ENCODE peak calls at places on chromosomes 6 and 20, in five cellular contexts. S is stimulated activated CD4-positive, alpha-beta T cell treated with anti-CD3 and anti-CD28 coated beads, Interleukin-2, amount 100 ng/mL, for 24 hours; U is myocyte; X is NCI-H1436; I is hypothalamus. C is an unnamed sample.

GRCh38 chr6:4426916-4427315 is 291.5 kb upstream of the ECI2 start:
- DNase-seq in S (no peak), U (no peak), X (no peak), I (no peak), C (no peak)

GRCh38 chr6:69784595-69785377 is 12.0 kb downstream of the LMBRD1 start:
- DNase-seq in S (no peak), U (no peak), X (no peak), I (no peak), C (no peak)

GRCh38 chr6:130136803-130137202 is 85.9 kb downstream of the SAMD3 start:
- DNase-seq in S (no peak), U (no peak), X (no peak), I (no peak), C (no peak)

GRCh38 chr6:111812080-111813038 is 60.9 kb downstream of the FYN start:
- DNase-seq in S (no peak), U (no peak), X (no peak), I (no peak), C (no peak)

GRCh38 chr6:43763133-43763797 is 6.7 kb upstream of the VEGFA start:
- DNase-seq in S (no peak), U (no peak), X (no peak), I (no peak), C (no peak)

GRCh38 chr20:5118220-5119142 is 1.3 kb downstream of the PCNA start:
- DNase-seq in S (no peak), U (no peak), X (no peak), I (no peak), C (no peak)

GRCh38 chr6:138218449-138218848 is at the start of gene PBOV1:
- DNase-seq in S (no peak), U (no peak), X (no peak), I (no peak), C (no peak)

GRCh38 chr20:34747479-34747878 is 43.3 kb downstream of the TP53INP2 start:
- DNase-seq in S (no peak), U (no peak), X (no peak), I (no peak), C (no peak)

GRCh38 chr6:106609699-106610098 is 19.6 kb downstream of the RTN4IP1 start:
- DNase-seq in S (no peak), U (peak; percentile 46), X (peak; percentile 33), I (no peak), C (peak; percentile 36)

GRCh38 chr6:13472976-13473645 is 14.3 kb downstream of the GFOD1 start:
- DNase-seq in S (no peak), U (no peak), X (no peak), I (no peak), C (no peak)

GRCh38 chr20:50221501-50222323 is 31.1 kb downstream of the CEBPB start:
- DNase-seq in S (no peak), U (peak; percentile 59), X (no peak), I (no peak), C (peak; percentile 77)

GRCh38 chr6:48476257-48476656 is 365.3 kb upstream of the PTCHD4 start:
- DNase-seq in S (no peak), U (peak; percentile 37), X (no peak), I (no peak), C (peak; percentile 45)

GRCh38 chr6:42407379-42407778 is 44.3 kb downstream of the TRERF1 start:
- DNase-seq in S (no peak), U (peak; percentile 45), X (no peak), I (no peak), C (peak; percentile 79)

GRCh38 chr6:148548749-148549140 is 198.1 kb upstream of the UST start:
- DNase-seq in S (no peak), U (no peak), X (no peak), I (no peak), C (no peak)

GRCh38 chr20:11329271-11329670 is 588.4 kb upstream of the BTBD3 start:
- DNase-seq in S (no peak), U (peak; percentile 11), X (no peak), I (no peak), C (peak; percentile 3)

GRCh38 chr6:10420546-10421507 is 6.0 kb upstream of the TFAP2A start:
- DNase-seq in S (no peak), U (no peak), X (no peak), I (no peak), C (no peak)

GRCh38 chr6:70119218-70119835 is 183.6 kb downstream of the COL9A1 start:
- DNase-seq in S (no peak), U (no peak), X (no peak), I (no peak), C (no peak)

GRCh38 chr20:63125581-63125892 is 90.4 kb downstream of the YTHDF1 start:
- DNase-seq in S (no peak), U (no peak), X (peak; percentile 22), I (no peak), C (no peak)

GRCh38 chr20:40120827-40121226 is 568.2 kb downstream of the MAFB start:
- DNase-seq in S (no peak), U (no peak), X (no peak), I (no peak), C (no peak)

GRCh38 chr6:136886110-136886509 is 36.0 kb upstream of the SLC35D3 start:
- DNase-seq in S (no peak), U (no peak), X (no peak), I (no peak), C (no peak)

GRCh38 chr6:56995347-56995746 is 40.4 kb downstream of the BEND6 start:
- DNase-seq in S (no peak), U (no peak), X (no peak), I (no peak), C (no peak)

GRCh38 chr6:151284012-151284411 is 44.2 kb downstream of the AKAP12 start:
- DNase-seq in S (no peak), U (no peak), X (no peak), I (no peak), C (no peak)